ENCODE peak calls at places on chromosomes 1 and 21, in six cellular contexts. Q is K562, D is right atrium auricular region, M is endodermal cell, A is heart right ventricle, J is left lung. F is an unnamed sample.
A peak's percentile ranks its signal among the peaks of the same experiment; 100 is the strongest.

GRCh38 chr1:230130172-230130944 is 63.3 kb downstream of the GALNT2 start:
- DNase-seq in Q (no peak), D (no peak), M (no peak), A (no peak), J (no peak), F (no peak)

GRCh38 chr1:35852241-35852640 is 30.8 kb upstream of the AGO1 start:
- DNase-seq in Q (no peak), D (no peak), M (no peak), A (no peak), J (no peak), F (no peak)

GRCh38 chr1:159211331-159212136 is 6.9 kb downstream of the ACKR1 start:
- DNase-seq in Q (peak; percentile 65), D (no peak), M (peak; percentile 88), A (peak; percentile 23), J (no peak), F (no peak)

GRCh38 chr1:204323887-204324286 is 35.8 kb downstream of the PLEKHA6 start:
- DNase-seq in Q (no peak), D (peak; percentile 75), M (no peak), A (no peak), J (no peak), F (no peak)

GRCh38 chr1:17119076-17119743 is at the start of gene PADI2:
- DNase-seq in Q (peak; percentile 97), D (no peak), M (peak; percentile 91), A (peak; percentile 70), J (peak; percentile 95), F (no peak)

GRCh38 chr21:43702785-43703067 is 16.2 kb upstream of the PDXK start:
- DNase-seq in Q (no peak), D (no peak), M (no peak), A (no peak), J (no peak), F (no peak)

GRCh38 chr1:173164686-173165085 is 42.4 kb downstream of the TNFSF4 start:
- DNase-seq in Q (no peak), D (no peak), M (peak; percentile 49), A (no peak), J (no peak), F (no peak)

GRCh38 chr1:116852367-116852766 is 57.3 kb upstream of the PTGFRN start:
- DNase-seq in Q (no peak), D (no peak), M (peak; percentile 58), A (no peak), J (no peak), F (no peak)

GRCh38 chr1:240004086-240004749 is 87.5 kb upstream of the FMN2 start:
- DNase-seq in Q (peak; percentile 65), D (no peak), M (peak; percentile 66), A (no peak), J (no peak), F (peak; percentile 2)

GRCh38 chr21:28671549-28672195 is 321.0 kb downstream of the LTN1 start:
- DNase-seq in Q (no peak), D (no peak), M (no peak), A (no peak), J (no peak), F (no peak)

GRCh38 chr1:97806336-97806735 is 114.5 kb downstream of the DPYD start:
- DNase-seq in Q (no peak), D (no peak), M (no peak), A (no peak), J (no peak), F (no peak)

GRCh38 chr1:151472852-151473731 is 13.8 kb upstream of the POGZ start:
- DNase-seq in Q (peak; percentile 42), D (peak; percentile 64), M (peak; percentile 73), A (peak; percentile 48), J (peak; percentile 89), F (peak; percentile 55)

GRCh38 chr1:178308438-178308837 is 188.3 kb downstream of the CLEC20A start:
- DNase-seq in Q (no peak), D (no peak), M (no peak), A (no peak), J (no peak), F (no peak)

GRCh38 chr1:3213730-3214129 is 144.7 kb downstream of the PRDM16 start:
- DNase-seq in Q (no peak), D (no peak), M (no peak), A (no peak), J (no peak), F (no peak)

GRCh38 chr1:88509369-88509768 is 174.7 kb upstream of the PKN2 start:
- DNase-seq in Q (no peak), D (no peak), M (no peak), A (no peak), J (no peak), F (no peak)

GRCh38 chr1:239308701-239309333 is 77.6 kb upstream of the CHRM3 start:
- DNase-seq in Q (no peak), D (no peak), M (peak; percentile 89), A (no peak), J (no peak), F (no peak)

GRCh38 chr1:6209661-6210605 is 4.0 kb downstream of the RNF207 start:
- DNase-seq in Q (peak; percentile 38), D (no peak), M (peak; percentile 83), A (no peak), J (no peak), F (peak; percentile 18)

GRCh38 chr1:10402729-10403274 is 3.9 kb downstream of the PGD start:
- DNase-seq in Q (no peak), D (no peak), M (no peak), A (no peak), J (no peak), F (no peak)

GRCh38 chr1:203520315-203520714 is 26.4 kb downstream of the OPTC start:
- DNase-seq in Q (no peak), D (no peak), M (peak; percentile 50), A (no peak), J (no peak), F (no peak)

GRCh38 chr21:45120975-45121374 is 46.6 kb downstream of the ADARB1 start:
- DNase-seq in Q (no peak), D (no peak), M (no peak), A (no peak), J (no peak), F (no peak)

GRCh38 chr1:157437301-157437700 is 115.0 kb downstream of the FCRL5 start:
- DNase-seq in Q (no peak), D (no peak), M (no peak), A (no peak), J (no peak), F (no peak)

GRCh38 chr1:162094271-162094670 is 24.8 kb downstream of the NOS1AP start:
- DNase-seq in Q (no peak), D (no peak), M (no peak), A (no peak), J (no peak), F (no peak)

GRCh38 chr1:230684146-230684545 is 29.8 kb downstream of the AGT start:
- DNase-seq in Q (no peak), D (no peak), M (no peak), A (no peak), J (no peak), F (no peak)

GRCh38 chr1:244049142-244049968 is 1.7 kb upstream of the ZBTB18 start:
- DNase-seq in Q (peak; percentile 69), D (no peak), M (peak; percentile 74), A (peak; percentile 57), J (peak; percentile 89), F (peak; percentile 66)

GRCh38 chr1:9165396-9165795 is 36.5 kb upstream of the GPR157 start:
- DNase-seq in Q (no peak), D (no peak), M (peak; percentile 66), A (no peak), J (no peak), F (no peak)

GRCh38 chr1:9166289-9167235 is 37.7 kb upstream of the GPR157 start:
- DNase-seq in Q (no peak), D (no peak), M (no peak), A (no peak), J (peak; percentile 62), F (no peak)

GRCh38 chr1:9164919-9165318 is 36.0 kb upstream of the GPR157 start:
- DNase-seq in Q (no peak), D (no peak), M (peak; percentile 74), A (no peak), J (peak; percentile 45), F (no peak)

GRCh38 chr1:9161963-9162362 is 33.1 kb upstream of the GPR157 start:
- DNase-seq in Q (no peak), D (no peak), M (no peak), A (no peak), J (peak; percentile 57), F (no peak)

DNA sequence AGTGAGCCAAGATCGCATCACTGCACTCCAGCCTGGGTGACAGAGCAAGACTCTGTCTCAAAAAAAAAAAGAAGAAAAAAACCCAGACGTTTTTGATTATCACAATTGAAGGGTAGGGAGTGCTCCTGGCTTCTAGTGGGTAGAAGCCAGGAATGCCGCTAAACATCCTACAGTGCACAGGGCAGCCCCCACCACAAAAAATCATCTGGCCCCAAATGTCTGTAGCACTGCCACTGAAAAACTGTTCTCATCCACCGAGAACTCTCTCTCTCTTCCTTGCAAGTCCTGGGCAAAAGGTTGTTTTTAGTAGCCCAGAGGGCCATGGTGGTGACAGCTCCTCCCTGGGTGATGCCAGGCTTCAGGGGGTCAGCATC is 35.6 kb upstream of the GPR157 start:
- DNase-seq in Q (no peak), D (no peak), M (no peak), A (no peak), J (no peak), F (no peak)
- H3K4me1 ChIP-seq in Q (peaks cover 20% of the 10 kb centered on the region), D (no peaks in the 10 kb centered on the region), M (peaks cover 17% of the 10 kb centered on the region), A (peaks cover 43% of the 10 kb centered on the region), J (peaks cover 34% of the 10 kb centered on the region), F (no peaks in the 10 kb centered on the region)

DNA sequence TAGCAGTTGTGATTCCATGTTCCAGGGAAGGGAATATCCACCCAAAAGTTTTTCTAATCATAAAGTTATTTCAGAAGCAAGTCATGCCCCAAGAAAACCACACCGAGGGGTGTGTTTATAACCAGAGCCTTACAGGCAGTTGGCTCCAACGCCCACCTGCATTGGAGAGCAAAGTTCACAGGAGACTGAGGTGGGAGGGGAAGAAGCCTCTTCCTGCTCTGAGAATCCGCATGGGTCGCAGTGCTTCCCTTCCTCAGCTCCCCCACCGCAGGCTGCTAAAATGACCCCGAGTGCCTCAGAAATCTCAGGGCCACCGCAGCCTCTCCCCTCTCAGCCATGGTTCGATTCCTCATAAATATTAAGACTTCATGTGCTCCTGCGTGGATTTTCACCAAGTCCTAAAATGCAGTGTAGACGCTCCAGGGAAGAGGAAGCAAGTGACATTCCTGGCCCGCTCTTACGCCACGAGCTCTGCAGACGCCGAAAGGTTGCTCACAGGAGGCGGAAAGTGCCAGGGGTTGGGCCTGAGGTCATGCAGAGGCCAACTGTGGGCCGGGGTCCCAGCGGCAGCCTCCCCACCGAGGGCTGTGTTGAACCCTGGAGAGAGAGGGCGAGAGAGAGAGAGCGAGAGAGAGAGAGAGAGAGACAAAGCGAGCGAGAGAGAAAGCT is 13.4 kb upstream of the SPSB1 start:
- DNase-seq in Q (no peak), D (no peak), M (no peak), A (no peak), J (no peak), F (peak; percentile 68)
- H3K4me1 ChIP-seq in Q (peaks cover 19% of the 10 kb centered on the region), D (no peaks in the 10 kb centered on the region), M (peaks cover 3% of the 10 kb centered on the region), A (peaks cover 56% of the 10 kb centered on the region), J (peaks cover 18% of the 10 kb centered on the region), F (peaks cover 65% of the 10 kb centered on the region)

DNA sequence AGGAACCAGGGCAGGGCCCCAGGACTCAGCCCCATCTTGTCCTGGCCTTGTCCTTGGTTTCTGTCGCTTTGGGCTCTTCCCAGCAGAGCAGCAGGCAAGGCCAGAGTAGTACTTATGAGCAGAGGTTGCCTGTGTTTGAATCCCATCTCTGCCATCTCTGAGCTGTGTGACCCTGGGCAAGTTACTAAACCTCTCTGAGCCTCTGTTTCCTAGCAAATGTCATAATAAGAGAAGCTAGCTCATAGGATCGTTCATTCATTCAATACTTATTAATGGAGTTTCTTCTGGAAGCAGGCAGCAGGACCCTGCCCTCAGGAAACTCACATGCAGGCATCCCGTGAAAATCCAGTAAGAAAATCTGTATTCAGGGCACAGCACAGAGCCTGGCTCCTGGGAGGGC is 84.3 kb downstream of the FBXO2 start:
- DNase-seq in Q (no peak), D (no peak), M (no peak), A (no peak), J (no peak), F (no peak)
- H3K4me1 ChIP-seq in Q (peaks cover 6% of the 10 kb centered on the region), D (no peaks in the 10 kb centered on the region), M (peaks cover 4% of the 10 kb centered on the region), A (no peaks in the 10 kb centered on the region), J (no peaks in the 10 kb centered on the region), F (no peaks in the 10 kb centered on the region)

GRCh38 chr1:36947384-36947783 is 86.9 kb downstream of the GRIK3 start:
- DNase-seq in Q (no peak), D (no peak), M (peak; percentile 74), A (no peak), J (no peak), F (no peak)
- H3K4me1 ChIP-seq in Q (no peaks in the 10 kb centered on the region), D (no peaks in the 10 kb centered on the region), M (peaks cover 6% of the 10 kb centered on the region), A (no peaks in the 10 kb centered on the region), J (no peaks in the 10 kb centered on the region), F (no peaks in the 10 kb centered on the region)

F was measured in CD4-positive, CD25-positive, alpha-beta regulatory T cell.